ENCODE peak calls at places on chromosomes 16 and 17, in eight cellular contexts. A is AG10803, M is glutamatergic neuron, O is adrenal gland, W is RWPE1, X is heart right ventricle, Z is choroid plexus epithelial cell, C is GM10248. E is an unnamed sample.

GRCh38 chr17:2685696-2686095 is 25.9 kb downstream of the CLUH start:
- DNase-seq in C (no peak), A (no peak), Z (no peak), W (no peak), X (peak; percentile 20), O (no peak), M (no peak), E (peak; percentile 72)

GRCh38 chr17:61205406-61205805 is 194.2 kb upstream of the TBX2 start:
- DNase-seq in C (no peak), X (no peak), M (no peak), Z (no peak), A (no peak), O (no peak), W (no peak), E (no peak)

GRCh38 chr16:14325921-14326401 is 254.8 kb downstream of the MRTFB start:
- DNase-seq in M (no peak), W (no peak), O (peak; percentile 45), X (no peak), Z (peak; percentile 46), A (peak; percentile 50), C (no peak), E (no peak)

GRCh38 chr17:56165017-56165720 is 11.9 kb downstream of the ANKFN1 start:
- DNase-seq in C (no peak), M (no peak), A (peak; percentile 75), W (no peak), X (no peak), O (no peak), Z (no peak), E (no peak)

GRCh38 chr16:4489030-4489429 is 12.8 kb downstream of the HMOX2 start:
- DNase-seq in W (peak; percentile 57), M (no peak), C (no peak), O (no peak), X (no peak), A (peak; percentile 86), Z (peak; percentile 87), E (no peak)

GRCh38 chr17:58083491-58084316 is 485 bp downstream of the DYNLL2 start:
- DNase-seq in C (peak; percentile 78), A (peak; percentile 50), Z (peak; percentile 35), M (peak; percentile 70), X (peak; percentile 77), W (peak; percentile 49), O (peak; percentile 80), E (peak; percentile 72)

GRCh38 chr17:80871341-80871740 is 120.3 kb upstream of the CHMP6 start:
- DNase-seq in W (no peak), Z (no peak), C (no peak), M (no peak), O (no peak), A (no peak), X (no peak), E (no peak)

GRCh38 chr17:19448341-19449268 is 37.6 kb downstream of the RNF112 start:
- DNase-seq in X (no peak), W (peak; percentile 53), O (peak; percentile 65), C (no peak), Z (peak; percentile 98), M (no peak), A (peak; percentile 98), E (peak; percentile 37)

GRCh38 chr17:32275060-32276042 is 9.7 kb downstream of the RHBDL3 start:
- DNase-seq in Z (peak; percentile 68), M (peak; percentile 87), O (peak; percentile 88), A (peak; percentile 83), W (peak; percentile 52), X (peak; percentile 52), C (no peak), E (peak; percentile 95)

GRCh38 chr16:35751191-35751941 is 2292.0 kb downstream of the TP53TG3F start:
- DNase-seq in W (no peak), M (no peak), Z (no peak), X (peak; percentile 6), O (no peak), C (no peak), A (no peak), E (no peak)

GRCh38 chr17:49995055-49995738 is at the start of gene DLX3:
- DNase-seq in A (peak; percentile 63), W (peak; percentile 86), M (peak; percentile 90), C (no peak), O (peak; percentile 79), X (peak; percentile 71), Z (peak; percentile 65), E (peak; percentile 99)

GRCh38 chr17:49993423-49994037 is 1.5 kb downstream of the DLX3 start:
- DNase-seq in M (no peak), O (no peak), X (no peak), W (no peak), A (no peak), Z (no peak), C (no peak), E (peak; percentile 92)

GRCh38 chr17:49996121-49996494 is 1.1 kb upstream of the DLX3 start:
- DNase-seq in W (no peak), A (no peak), C (no peak), O (no peak), M (no peak), Z (no peak), X (no peak), E (no peak)

GRCh38 chr17:49992933-49993422 is 2.0 kb downstream of the DLX3 start:
- DNase-seq in A (no peak), Z (no peak), W (no peak), M (no peak), C (no peak), X (no peak), O (no peak), E (no peak)

DNA sequence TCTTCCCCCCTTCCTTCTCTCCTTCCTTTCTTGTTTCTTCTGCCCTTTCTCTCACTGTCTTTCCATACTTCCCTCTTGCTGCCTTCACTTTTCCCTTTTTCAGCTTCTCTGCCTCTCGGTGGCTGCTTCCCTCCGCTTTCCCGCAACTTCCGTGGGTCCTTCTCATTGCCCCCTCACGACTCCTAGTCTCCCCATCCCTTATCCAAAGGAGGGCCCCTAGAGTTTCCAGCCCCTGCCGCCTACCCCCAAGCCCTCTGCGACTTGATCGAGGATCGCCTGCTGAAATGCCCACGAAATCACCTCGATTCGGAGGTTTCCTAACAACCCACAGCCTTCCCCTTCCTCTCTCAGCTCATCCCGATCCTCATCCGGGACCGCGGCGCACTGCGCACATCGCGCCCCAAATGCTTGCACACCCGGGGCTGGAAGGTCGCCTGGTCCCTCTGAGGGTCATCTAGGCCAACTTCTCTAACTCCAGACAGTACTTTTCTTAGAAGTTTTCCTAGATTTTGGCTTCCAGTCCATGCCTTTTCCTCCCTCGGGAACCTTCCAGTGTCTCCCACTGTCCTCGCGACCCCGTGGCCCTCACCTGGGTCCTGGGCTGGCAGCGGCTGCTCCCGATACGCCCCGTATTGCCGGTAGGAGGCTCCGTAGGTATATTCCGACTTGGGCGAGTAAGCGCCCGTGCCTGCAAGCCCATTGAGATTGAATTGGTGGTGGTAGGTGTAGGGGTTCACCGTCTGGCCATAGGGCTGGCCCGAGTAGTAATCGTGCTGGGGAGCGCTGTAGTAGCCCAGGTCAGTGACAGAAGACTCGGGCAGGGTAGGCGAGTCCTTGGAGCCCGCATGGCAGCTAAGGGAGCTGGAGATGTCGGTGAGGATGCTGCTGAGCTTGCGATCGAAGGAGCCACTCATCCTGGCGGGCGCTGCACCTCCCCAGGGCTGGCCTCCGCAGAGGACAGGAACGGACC is 654 bp downstream of the DLX3 start:
- DNase-seq in X (no peak), Z (no peak), M (no peak), W (peak; percentile 36), A (no peak), O (no peak), C (no peak), E (peak; percentile 91)
- TF ChIP-seq CTCF in X (no peak), Z (no peak), M (peak; percentile 20), W (no peak), A (no peak), O (no peak), C (no peak), E (peak; percentile 54)

GRCh38 chr17:51435641-51436091 is 175.3 kb downstream of the UTP18 start:
- DNase-seq in A (peak; percentile 3), M (peak; percentile 82), C (peak; percentile 21), X (peak; percentile 21), Z (peak; percentile 6), O (no peak), W (peak; percentile 29), E (peak; percentile 90)
- TF ChIP-seq CTCF in A (peak; percentile 17), M (peak; percentile 68), C (peak; percentile 46), X (no peak), Z (peak; percentile 22), O (peak; percentile 24), W (peak; percentile 43), E (peak; percentile 80)

GRCh38 chr16:1772908-1773702 is at the start of gene MRPS34:
- DNase-seq in O (peak; percentile 84), M (peak; percentile 91), X (peak; percentile 86), Z (peak; percentile 86), A (peak; percentile 80), C (peak; percentile 88), W (peak; percentile 72), E (peak; percentile 95)
- TF ChIP-seq CTCF in O (peak; percentile 83), M (peak; percentile 97), X (peak; percentile 67), Z (peak; percentile 52), A (peak; percentile 52), C (peak; percentile 84), W (peak; percentile 82), E (peak; percentile 98)

DNA sequence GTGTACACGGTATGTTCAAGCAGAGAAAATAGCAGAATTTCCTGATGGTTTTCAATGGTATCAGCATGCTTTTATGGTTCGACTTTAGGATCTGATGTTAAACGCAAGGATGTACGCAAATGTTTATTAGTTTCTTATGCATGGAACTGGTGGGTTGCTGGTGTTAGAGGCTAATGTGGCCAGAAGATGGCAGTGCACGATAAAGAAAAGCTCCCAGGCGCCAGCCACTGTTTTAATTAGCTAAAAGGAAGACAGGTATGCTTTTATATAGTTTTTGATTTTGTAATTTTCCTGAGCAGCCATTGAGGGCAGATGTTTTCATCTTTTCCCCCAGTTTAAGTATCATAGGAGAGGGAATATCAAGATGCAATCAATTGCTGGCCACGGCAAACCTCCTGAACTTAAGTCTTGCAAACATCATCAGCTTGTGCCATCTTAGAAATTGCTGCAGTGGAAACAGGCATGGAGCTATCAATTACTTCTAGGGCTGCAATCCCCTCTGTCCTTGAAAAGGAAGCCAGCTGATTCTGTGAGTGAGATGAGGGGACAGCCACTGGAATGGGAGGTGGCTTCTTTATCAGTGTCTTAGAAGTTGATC is 648.5 kb upstream of the RBFOX1 start:
- DNase-seq in W (peak; percentile 8), M (peak; percentile 24), C (no peak), Z (peak; percentile 18), X (no peak), A (no peak), O (peak; percentile 20), E (peak; percentile 77)
- TF ChIP-seq CTCF in W (peak; percentile 29), M (peak; percentile 11), C (peak; percentile 40), Z (peak; percentile 41), X (peak; percentile 38), A (no peak), O (peak; percentile 46), E (peak; percentile 94)

GRCh38 chr16:87056083-87056482 is 261.1 kb downstream of the C16orf95 start:
- DNase-seq in C (no peak), A (peak; percentile 33), W (no peak), Z (peak; percentile 62), O (no peak), M (no peak), X (no peak), E (peak; percentile 41)
- TF ChIP-seq CTCF in C (no peak), A (peak; percentile 45), W (no peak), Z (peak; percentile 55), O (no peak), M (no peak), X (no peak), E (peak; percentile 21)

GRCh38 chr17:68435361-68435760 is 21.9 kb downstream of the WIPI1 start:
- DNase-seq in A (no peak), O (no peak), W (no peak), C (no peak), M (no peak), Z (no peak), X (no peak), E (no peak)
- TF ChIP-seq CTCF in A (no peak), O (no peak), W (no peak), C (no peak), M (no peak), Z (no peak), X (no peak), E (no peak)

E was measured in endodermal cell.